ENCODE peak calls at places on chromosomes 11 and 22, in five cellular contexts. T is GM23248, Q is KG1, K is uterus, C is SK-N-SH. M is an unnamed sample.
A peak's percentile ranks its signal among the peaks of the same experiment; 100 is the strongest.

GRCh38 chr22:27097933-27098332 is 440.5 kb downstream of the MIAT start:
- DNase-seq in C (no peak), K (no peak), T (no peak), Q (no peak), M (no peak)

GRCh38 chr11:100247701-100248100 is 439.4 kb upstream of the ARHGAP42 start:
- DNase-seq in K (no peak), C (no peak), T (no peak), Q (no peak), M (no peak)

GRCh38 chr11:87473174-87473573 is 435.4 kb downstream of the TMEM135 start:
- DNase-seq in K (peak; percentile 20), T (peak; percentile 93), Q (no peak), C (no peak), M (no peak)

GRCh38 chr11:129592191-129592590 is 216.5 kb downstream of the BARX2 start:
- DNase-seq in T (no peak), Q (no peak), C (no peak), K (no peak), M (no peak)

GRCh38 chr22:19291218-19291579 is 320 bp downstream of the CLTCL1 start:
- DNase-seq in C (peak; percentile 76), T (peak; percentile 71), Q (no peak), K (peak; percentile 28), M (no peak)

GRCh38 chr11:2384723-2385041 is 7.6 kb downstream of the CD81 start:
- DNase-seq in T (no peak), Q (no peak), K (peak; percentile 13), C (no peak), M (no peak)

GRCh38 chr22:28999510-29000224 is 62.0 kb downstream of the C22orf31 start:
- DNase-seq in Q (no peak), C (no peak), K (no peak), T (peak; percentile 11), M (no peak)

GRCh38 chr11:3932698-3933097 is 77.2 kb downstream of the STIM1 start:
- DNase-seq in K (no peak), Q (no peak), C (no peak), T (no peak), M (no peak)

GRCh38 chr22:19204640-19205039 is 26.1 kb upstream of the SLC25A1 start:
- DNase-seq in K (no peak), C (no peak), T (no peak), Q (no peak), M (no peak)

GRCh38 chr11:65439331-65440181 is 17.0 kb downstream of the NEAT1 start:
- DNase-seq in C (no peak), T (peak; percentile 58), Q (no peak), K (peak; percentile 12), M (no peak)

GRCh38 chr22:46149493-46149997 is 781 bp upstream of the PPARA start:
- DNase-seq in T (peak; percentile 54), K (peak; percentile 53), C (no peak), Q (no peak), M (peak; percentile 14)

GRCh38 chr11:47981667-47982404 is 1.5 kb downstream of the PTPRJ start:
- DNase-seq in Q (no peak), T (no peak), K (no peak), C (peak; percentile 27), M (no peak)

GRCh38 chr11:112150517-112150916 is 13.4 kb downstream of the IL18 start:
- DNase-seq in C (no peak), T (no peak), Q (no peak), K (no peak), M (no peak)

GRCh38 chr11:120400564-120401364 is 64.6 kb downstream of the ARHGEF12 start:
- DNase-seq in C (no peak), K (peak; percentile 47), T (peak; percentile 97), Q (no peak), M (no peak)

GRCh38 chr22:35766654-35767580 is 49.2 kb downstream of the APOL5 start:
- DNase-seq in C (no peak), T (peak; percentile 33), K (no peak), Q (no peak), M (no peak)

GRCh38 chr22:20149257-20150250 is 1.3 kb downstream of the CCDC188 start:
- DNase-seq in Q (no peak), T (no peak), K (no peak), C (no peak), M (no peak)

GRCh38 chr11:96259053-96259837 is 83.8 kb downstream of the MAML2 start:
- DNase-seq in Q (no peak), K (no peak), T (peak; percentile 87), C (no peak), M (no peak)

M was measured in activated T-helper 1 cell treated with anti-CD3 and anti-CD28 coated beads, Interleukin-12 subunit alpha, Interleukin-12 subunit beta, Interleukin-2, Interleukin-4 antibody, amounts not matched to agents 30 ng/mL and 10 ng/mL and 1 ng/mL, durations not matched to agents 14 hours and 24 hours and 36 hours.